ENCODE peak calls at places on chromosomes 4 and X, in four cellular contexts. L is RWPE1, U is thyroid gland, M is uterus. R is an unnamed sample.
A peak's percentile ranks its signal among the peaks of the same experiment; 100 is the strongest.

GRCh38 chr4:153207561-153207960 is 3.3 kb downstream of the TRIM2 start:
- DNase-seq in L (peak; percentile 10), U (peak; percentile 54), M (peak; percentile 38), R (no peak)

GRCh38 chr4:172649143-172649542 is 519.5 kb upstream of the GALNT7 start:
- DNase-seq in L (no peak), U (no peak), M (no peak), R (no peak)

GRCh38 chr4:1644906-1645657 is 39.0 kb downstream of the FAM53A start:
- DNase-seq in L (peak; percentile 46), U (peak; percentile 97), M (peak; percentile 61), R (no peak)

GRCh38 chr4:164169591-164169990 is 584.3 kb upstream of the SMIM31 start:
- DNase-seq in L (peak; percentile 41), U (no peak), M (no peak), R (no peak)

GRCh38 chr4:14906805-14907204 is 95.5 kb upstream of the CPEB2 start:
- DNase-seq in L (no peak), U (no peak), M (no peak), R (no peak)

GRCh38 chr4:168917150-168917779 is 92.8 kb downstream of the CBR4 start:
- DNase-seq in L (peak; percentile 40), U (no peak), M (no peak), R (no peak)

GRCh38 chr4:2935762-2936743 is 27.2 kb downstream of the NOP14 start:
- DNase-seq in L (peak; percentile 67), U (no peak), M (peak; percentile 15), R (peak; percentile 66)

GRCh38 chr4:2862528-2862927 is 18.9 kb downstream of the ADD1 start:
- DNase-seq in L (peak; percentile 13), U (no peak), M (no peak), R (no peak)

GRCh38 chrX:136065044-136065671 is 79.9 kb downstream of the SLC9A6 start:
- DNase-seq in L (peak; percentile 8), U (no peak), M (peak; percentile 32), R (peak; percentile 17)

GRCh38 chr4:187578103-187578502 is 417.5 kb upstream of the ZFP42 start:
- DNase-seq in L (no peak), U (no peak), M (no peak), R (no peak)

GRCh38 chrX:150507251-150507856 is 61.1 kb upstream of the MTM1 start:
- DNase-seq in L (no peak), U (no peak), M (no peak), R (no peak)

GRCh38 chr4:30746735-30747134 is 26.6 kb downstream of the PCDH7 start:
- DNase-seq in L (no peak), U (no peak), M (no peak), R (no peak)

GRCh38 chr4:94534401-94535312 is 82.9 kb downstream of the PDLIM5 start:
- DNase-seq in L (no peak), U (no peak), M (no peak), R (no peak)

GRCh38 chrX:12225073-12225472 is 86.8 kb downstream of the FRMPD4 start:
- DNase-seq in L (no peak), U (no peak), M (no peak), R (no peak)

GRCh38 chr4:48963042-48963679 is 22.9 kb upstream of the CWH43 start:
- DNase-seq in L (peak; percentile 66), U (peak; percentile 62), M (peak; percentile 61), R (peak; percentile 65)

GRCh38 chr4:142558851-142559250 is 287.2 kb downstream of the INPP4B start:
- DNase-seq in L (no peak), U (no peak), M (no peak), R (no peak)

GRCh38 chr4:165806613-165807012 is 66.4 kb upstream of the TLL1 start:
- DNase-seq in L (no peak), U (no peak), M (no peak), R (no peak)

GRCh38 chr4:128385199-128385598 is 97.6 kb upstream of the PGRMC2 start:
- DNase-seq in L (no peak), U (no peak), M (no peak), R (no peak)

GRCh38 chr4:183177001-183177400 is 77.9 kb downstream of the WWC2 start:
- DNase-seq in L (no peak), U (no peak), M (no peak), R (no peak)

GRCh38 chrX:107978707-107979307 is 3.4 kb downstream of the TEX13B start:
- DNase-seq in L (peak; percentile 1), U (peak; percentile 5), M (no peak), R (no peak)

GRCh38 chrX:46180258-46180687 is 364.9 kb downstream of the ZNF674 start:
- DNase-seq in L (no peak), U (no peak), M (no peak), R (no peak)

GRCh38 chrX:84175274-84175673 is 12.7 kb downstream of the RPS6KA6 start:
- DNase-seq in L (no peak), U (no peak), M (no peak), R (no peak)

GRCh38 chr4:108774809-108775530 is 12.1 kb upstream of the ETNPPL start:
- DNase-seq in L (no peak), U (peak; percentile 75), M (no peak), R (no peak)

GRCh38 chr4:110514889-110515479 is 39.0 kb downstream of the ENPEP start:
- DNase-seq in L (peak; percentile 31), U (no peak), M (no peak), R (no peak)

GRCh38 chrX:319579-320125 is 1.1 kb upstream of the GTPBP6 start:
- DNase-seq in L (no peak), U (peak; percentile 21), M (peak; percentile 40), R (no peak)

GRCh38 chrX:134443020-134443419 is 16.9 kb upstream of the HPRT1 start:
- DNase-seq in L (no peak), U (no peak), M (no peak), R (no peak)

GRCh38 chr4:31538877-31539276 is 818.7 kb downstream of the PCDH7 start:
- DNase-seq in L (no peak), U (no peak), M (no peak), R (no peak)

GRCh38 chr4:123505457-123506310 is 109.1 kb downstream of the SPRY1 start:
- DNase-seq in L (peak; percentile 25), U (peak; percentile 65), M (peak; percentile 47), R (no peak)

GRCh38 chrX:155745792-155746191 is 133.0 kb upstream of the TMLHE start:
- DNase-seq in L (no peak), U (peak; percentile 45), M (no peak), R (no peak)

GRCh38 chr4:173386751-173387150 is 12.2 kb downstream of the SCRG1 start:
- DNase-seq in L (no peak), U (no peak), M (no peak), R (no peak)

GRCh38 chrX:107935664-107936433 is 46.3 kb downstream of the TEX13B start:
- DNase-seq in L (peak; percentile 73), U (no peak), M (no peak), R (no peak)

GRCh38 chr4:151553874-151554273 is 144.9 kb downstream of the FHIP1A start:
- DNase-seq in L (no peak), U (peak; percentile 20), M (no peak), R (no peak)

GRCh38 chr4:52932586-52933482 is 70.7 kb downstream of the RASL11B start:
- DNase-seq in L (no peak), U (no peak), M (no peak), R (no peak)

GRCh38 chrX:102746134-102746584 is 25.6 kb downstream of the GPRASP3 start:
- DNase-seq in L (no peak), U (peak; percentile 51), M (peak; percentile 44), R (no peak)

GRCh38 chr4:2413821-2414610 is 4.4 kb downstream of the ZFYVE28 start:
- DNase-seq in L (no peak), U (peak; percentile 49), M (no peak), R (peak; percentile 23)

GRCh38 chr4:8340721-8341680 is 71.4 kb downstream of the HTRA3 start:
- DNase-seq in L (no peak), U (peak; percentile 89), M (peak; percentile 90), R (no peak)

GRCh38 chr4:145681518-145681917 is 1.6 kb downstream of the C4orf51 start:
- DNase-seq in L (no peak), U (no peak), M (no peak), R (no peak)

GRCh38 chrX:43836435-43837184 is 45.6 kb downstream of the MAOB start:
- DNase-seq in L (peak; percentile 2), U (no peak), M (no peak), R (no peak)

GRCh38 chr4:180407273-180407885 is 1835.8 kb upstream of the TENM3 start:
- DNase-seq in L (no peak), U (no peak), M (no peak), R (no peak)

DNA sequence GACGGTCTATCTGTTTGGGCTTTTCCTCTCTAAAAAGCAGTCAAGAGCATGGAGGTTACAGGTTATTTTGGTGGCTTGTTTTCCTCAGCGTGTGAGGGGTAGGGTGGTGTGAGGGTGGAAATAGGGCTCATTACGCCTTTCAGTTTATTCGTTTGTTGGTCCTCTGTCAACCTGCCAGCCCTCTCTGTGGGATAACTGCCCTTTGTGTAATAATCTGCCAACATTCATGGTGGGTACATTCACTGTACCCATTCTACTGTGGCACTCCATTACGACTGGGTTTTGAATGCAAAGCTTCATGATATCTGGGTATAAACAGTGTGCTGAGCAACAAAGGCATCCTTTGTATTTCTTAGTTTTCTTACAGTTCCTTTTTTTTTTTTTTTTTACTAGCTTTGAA is 136.4 kb downstream of the ADGRL3 start:
- DNase-seq in L (no peak), U (no peak), M (no peak), R (no peak)
- H3K27ac ChIP-seq in L (no peak overlapping the region), U (no peak overlapping the region), M (no peak overlapping the region), R (no peak overlapping the region)

GRCh38 chrX:119189586-119189985 is 46.5 kb upstream of the PGRMC1 start:
- DNase-seq in L (no peak), U (no peak), M (peak; percentile 48), R (no peak)
- H3K27ac ChIP-seq in L (no peak overlapping the region), U (no peak overlapping the region), M (peak overlapping the region; percentile 67), R (no peak overlapping the region)

DNA sequence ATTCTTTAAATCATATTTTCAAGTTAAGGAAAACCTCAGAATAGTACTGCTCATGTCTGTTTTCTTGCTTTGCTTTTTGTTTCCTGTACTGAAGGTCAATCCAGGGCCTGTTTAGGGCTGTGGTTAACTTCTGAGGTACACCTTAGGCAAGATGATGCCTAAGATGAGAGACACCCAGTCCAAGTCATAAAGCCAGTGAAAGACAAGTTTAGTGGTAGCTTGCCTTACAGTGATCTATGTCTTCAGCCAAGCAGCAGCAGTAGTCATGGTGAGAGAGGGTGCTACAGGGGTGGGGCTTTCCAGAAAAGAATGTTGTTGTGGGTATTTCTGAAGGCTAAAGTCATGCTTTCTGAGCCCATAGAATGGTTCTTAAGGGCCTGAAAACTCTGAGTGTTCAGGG is 173.7 kb downstream of the VSIG4 start:
- DNase-seq in L (no peak), U (no peak), M (no peak), R (peak; percentile 2)
- H3K27ac ChIP-seq in L (no peak overlapping the region), U (no peak overlapping the region), M (no peak overlapping the region), R (no peak overlapping the region)

GRCh38 chrX:23804578-23804977 is 21.6 kb downstream of the SAT1 start:
- DNase-seq in L (no peak), U (no peak), M (no peak), R (no peak)
- H3K27ac ChIP-seq in L (peak overlapping the region; percentile 87), U (peak overlapping the region; percentile 54), M (peak overlapping the region; percentile 50), R (no peak overlapping the region)

DNA sequence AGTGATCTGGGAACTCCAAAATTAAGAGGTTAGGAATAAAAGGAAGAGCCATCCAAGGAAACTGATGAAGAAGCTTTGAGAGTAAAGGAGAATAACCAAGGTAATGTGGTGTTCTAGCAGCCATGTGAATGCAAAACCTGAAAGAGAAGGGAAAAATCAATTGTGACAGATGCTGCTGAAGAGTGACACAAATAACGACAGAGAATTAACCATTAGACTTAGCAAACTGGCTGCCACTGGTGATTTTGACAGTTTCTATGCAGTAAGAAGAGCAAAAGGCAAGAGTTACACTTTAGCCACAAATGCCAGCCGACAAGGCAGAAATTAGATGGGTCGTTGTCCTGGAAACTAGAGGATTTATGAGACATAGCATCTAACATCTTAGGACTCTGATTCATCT is 13.1 kb upstream of the TMEM144 start:
- DNase-seq in L (no peak), U (no peak), M (no peak), R (no peak)
- H3K27ac ChIP-seq in L (no peak overlapping the region), U (no peak overlapping the region), M (no peak overlapping the region), R (no peak overlapping the region)